ENCODE peak calls at places on chromosomes 4 and X, in eight cellular contexts. R is GM12878; E is fibroblast of villous mesenchyme; Y is CD8-positive, alpha-beta T cell; K is adrenal gland; N is pancreas; G is fibroblast of the aortic adventitia; P is heart right ventricle. I is an unnamed sample.

GRCh38 chrX:138026211-138026610 is 460.3 kb downstream of the ZIC3 start:
- DNase-seq in R (no peak), E (no peak), Y (no peak), K (no peak), N (no peak), G (peak), P (no peak), I (no peak)

GRCh38 chr4:165922747-165923146 is 49.7 kb downstream of the TLL1 start:
- DNase-seq in R (no peak), E (no peak), Y (no peak), K (no peak), N (no peak), G (no peak), P (no peak), I (no peak)

GRCh38 chr4:24967346-24967745 is 54.5 kb upstream of the CCDC149 start:
- DNase-seq in R (no peak), E (no peak), Y (no peak), K (no peak), N (no peak), G (no peak), P (no peak), I (no peak)

GRCh38 chrX:133544105-133544504 is 128.8 kb upstream of the GPC4 start:
- DNase-seq in R (no peak), E (peak), Y (no peak), K (no peak), N (no peak), G (peak), P (no peak), I (peak)

GRCh38 chr4:5078015-5078414 is 26.7 kb downstream of the STK32B start:
- DNase-seq in R (no peak), E (no peak), Y (no peak), K (no peak), N (no peak), G (no peak), P (no peak), I (no peak)

GRCh38 chr4:87363552-87363951 is 27.4 kb downstream of the HSD17B11 start:
- DNase-seq in R (no peak), E (peak), Y (no peak), K (no peak), N (no peak), G (peak), P (no peak), I (no peak)

GRCh38 chrX:19889582-19890342 is 2.4 kb upstream of the SH3KBP1 start:
- DNase-seq in R (peak), E (peak), Y (peak), K (peak), N (no peak), G (peak), P (no peak), I (peak)

GRCh38 chr4:76585897-76586360 is 150.9 kb downstream of the SHROOM3 start:
- DNase-seq in R (no peak), E (peak), Y (no peak), K (peak), N (peak), G (no peak), P (peak), I (no peak)

GRCh38 chrX:48792219-48792618 is 5.8 kb downstream of the GATA1 start:
- DNase-seq in R (no peak), E (no peak), Y (no peak), K (no peak), N (no peak), G (no peak), P (no peak), I (no peak)

GRCh38 chr4:26839534-26839951 is 21.1 kb upstream of the STIM2 start:
- DNase-seq in R (no peak), E (peak), Y (no peak), K (no peak), N (peak), G (peak), P (no peak), I (peak)

GRCh38 chr4:10186228-10187214 is 69.9 kb upstream of the WDR1 start:
- DNase-seq in R (no peak), E (no peak), Y (no peak), K (no peak), N (no peak), G (peak), P (no peak), I (peak)

GRCh38 chrX:130772313-130773140 is 130.5 kb downstream of the ENOX2 start:
- DNase-seq in R (no peak), E (peak), Y (no peak), K (no peak), N (no peak), G (peak), P (no peak), I (peak)

GRCh38 chr4:88690355-88690754 is 7.3 kb downstream of the NAP1L5 start:
- DNase-seq in R (no peak), E (peak), Y (no peak), K (no peak), N (no peak), G (peak), P (no peak), I (peak)
- H3K4me3 ChIP-seq in R (no peak), E (no peak), Y (no peak), K (no peak), N (no peak), G (no peak), P (no peak), I (no peak)

DNA sequence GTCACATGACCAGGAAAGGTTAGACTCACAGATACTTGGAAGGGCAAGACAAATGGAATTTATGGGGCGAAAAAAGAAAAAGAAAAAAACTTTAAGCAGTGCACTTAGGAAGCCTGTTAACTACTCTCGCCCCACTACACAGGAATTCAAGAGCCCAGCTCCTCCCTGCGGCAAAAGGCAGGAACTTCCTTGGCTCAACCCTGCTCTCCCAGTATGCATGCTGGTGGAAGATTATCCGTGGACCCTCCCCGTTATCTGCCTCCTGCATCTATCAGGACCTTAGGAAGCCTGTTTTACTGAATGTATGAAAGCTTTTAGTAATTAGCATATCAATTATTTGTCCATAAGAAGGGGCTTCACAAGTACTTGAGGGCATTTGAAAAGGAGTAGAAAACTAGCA is 40.1 kb upstream of the RPA4 start:
- DNase-seq in R (no peak), E (no peak), Y (no peak), K (no peak), N (no peak), G (peak), P (no peak), I (no peak)
- TF ChIP-seq CTCF in R (no peak), E (peak), Y (no peak), K (no peak), N (no peak), G (peak), P (no peak), I (no peak)

DNA sequence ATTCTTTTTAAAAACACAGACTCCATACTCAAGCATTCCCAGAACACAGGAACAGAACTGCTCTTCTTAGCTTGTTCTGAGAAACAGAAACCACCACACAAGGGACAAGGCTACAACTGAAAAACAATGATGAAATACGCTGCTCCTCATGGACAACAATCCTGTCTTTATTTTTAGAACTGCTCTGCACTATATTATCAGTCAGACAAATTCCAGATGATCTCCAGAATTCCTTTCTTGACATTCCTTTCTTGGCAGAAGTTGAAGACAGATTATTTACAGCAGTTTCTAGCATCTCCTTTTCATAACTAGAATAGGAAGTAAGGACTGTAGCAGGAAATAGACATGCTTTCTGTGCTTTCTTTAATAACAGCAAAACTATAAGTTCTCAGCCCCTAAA is 36.1 kb downstream of the ANTXR2 start:
- DNase-seq in R (no peak), E (peak), Y (no peak), K (no peak), N (no peak), G (peak), P (no peak), I (peak)
- H3K4me3 ChIP-seq in R (no peak), E (peak), Y (no peak), K (no peak), N (no peak), G (peak), P (peak), I (peak)

GRCh38 chr4:81404294-81404693 is 67.4 kb downstream of the RASGEF1B start:
- DNase-seq in R (no peak), E (no peak), Y (no peak), K (no peak), N (no peak), G (no peak), P (no peak), I (no peak)
- TF ChIP-seq CTCF in R (no peak), E (no peak), Y (no peak), K (no peak), N (no peak), G (no peak), P (no peak), I (no peak)

DNA sequence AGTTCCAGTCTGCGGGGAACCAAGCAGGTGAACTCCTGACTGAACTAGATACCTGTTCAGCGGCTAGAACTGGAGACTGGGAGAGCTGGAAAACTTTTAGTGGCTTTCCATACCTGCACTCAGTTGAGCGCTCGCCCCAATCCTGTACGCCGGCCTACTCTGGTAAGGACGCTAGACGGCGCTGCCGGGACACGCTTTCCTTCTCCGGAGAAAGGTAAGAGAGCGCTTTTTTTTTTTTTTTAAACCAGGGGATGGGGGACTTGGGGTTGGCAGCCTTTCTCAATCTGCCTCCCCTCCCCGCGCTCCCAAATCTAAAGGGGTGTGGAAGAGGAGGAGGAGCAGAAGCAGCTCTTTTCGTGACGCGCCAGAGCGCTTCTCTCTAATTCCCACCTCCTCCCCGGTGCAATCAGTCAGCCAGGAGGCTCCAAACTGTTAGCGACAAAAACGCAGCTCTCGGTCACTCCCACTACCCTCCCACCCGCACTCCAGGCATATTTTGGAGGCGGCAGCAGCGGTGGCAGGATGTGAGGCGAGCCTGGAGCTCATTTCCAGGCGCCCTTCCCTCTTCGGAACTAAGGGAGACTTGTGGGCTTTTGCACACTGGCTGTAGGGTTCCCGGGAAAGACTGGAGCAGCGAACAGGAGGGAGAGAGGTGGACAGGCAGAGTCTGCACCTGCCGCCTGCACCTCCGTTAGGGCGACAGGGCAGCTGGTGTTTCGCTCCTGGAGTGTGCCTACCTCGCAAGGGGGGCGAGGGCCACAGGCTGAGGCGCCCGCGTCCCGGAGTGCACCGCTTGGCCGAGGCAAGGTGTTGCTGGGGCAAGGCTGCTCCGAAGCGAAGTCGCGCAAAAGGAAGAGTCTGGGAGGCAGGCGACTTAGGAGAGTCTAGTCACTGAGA is at the start of gene IL1RAPL2:
- DNase-seq in R (no peak), E (peak), Y (no peak), K (no peak), N (peak), G (no peak), P (peak), I (no peak)
- H3K4me3 ChIP-seq in R (no peak), E (peak), Y (no peak), K (no peak), N (no peak), G (no peak), P (peak), I (no peak)

GRCh38 chrX:75623535-75623934 is 100.7 kb upstream of the ZDHHC15 start:
- DNase-seq in R (no peak), E (no peak), Y (no peak), K (no peak), N (no peak), G (no peak), P (no peak), I (no peak)
- TF ChIP-seq CTCF in R (peak), E (no peak), Y (no peak), K (no peak), N (no peak), G (no peak), P (no peak), I (no peak)

I was measured in AG10803.